ENCODE peak calls at places on chromosomes 3 and 15, in eight cellular contexts. Y is CD4-positive, alpha-beta T cell; V is epithelial cell of proximal tubule; G is thyroid gland; M is GM12878; I is transverse colon; W is cardiac fibroblast; U is HL-60. A is an unnamed sample.

GRCh38 chr3:24686764-24687163 is 192.1 kb upstream of the THRB start:
- DNase-seq in W (peak), Y (no peak), V (no peak), U (no peak), G (no peak), I (no peak), M (no peak), A (no peak)

GRCh38 chr3:173398111-173398479 is 551 bp downstream of the NLGN1 start:
- DNase-seq in M (no peak), I (no peak), W (peak), V (peak), Y (no peak), G (no peak), U (no peak), A (no peak)

GRCh38 chr3:4493931-4494806 is 1.0 kb downstream of the ITPR1 start:
- DNase-seq in M (no peak), G (peak), W (peak), U (no peak), Y (no peak), I (peak), V (no peak), A (no peak)

GRCh38 chr15:96735621-96736020 is 405.1 kb downstream of the NR2F2 start:
- DNase-seq in U (no peak), I (no peak), V (no peak), W (no peak), G (peak), Y (no peak), M (no peak), A (no peak)

GRCh38 chr15:94582368-94582767 is 351.0 kb downstream of the MCTP2 start:
- DNase-seq in U (no peak), M (peak), Y (no peak), G (no peak), V (no peak), W (no peak), I (no peak), A (no peak)

GRCh38 chr15:66078929-66079275 is 174.6 kb downstream of the MEGF11 start:
- DNase-seq in V (no peak), M (no peak), I (no peak), Y (no peak), U (no peak), G (no peak), W (no peak), A (no peak)

GRCh38 chr3:172355836-172356235 is 92.4 kb downstream of the GHSR start:
- DNase-seq in G (peak), V (peak), M (no peak), Y (no peak), W (peak), I (peak), U (no peak), A (no peak)

GRCh38 chr3:66555214-66555844 is 54.5 kb upstream of the LRIG1 start:
- DNase-seq in I (no peak), U (no peak), V (no peak), Y (no peak), M (no peak), G (no peak), W (peak), A (no peak)

GRCh38 chr15:29924750-29925149 is 102.5 kb upstream of the TJP1 start:
- DNase-seq in I (peak), V (peak), Y (no peak), M (no peak), W (peak), G (peak), U (no peak), A (no peak)

GRCh38 chr3:126147932-126148683 is 32.3 kb downstream of the ALDH1L1 start:
- DNase-seq in I (peak), V (no peak), G (no peak), M (no peak), U (no peak), W (no peak), Y (no peak), A (no peak)

GRCh38 chr15:60871152-60871551 is 357.9 kb downstream of the RORA start:
- DNase-seq in U (no peak), Y (no peak), M (no peak), G (no peak), I (no peak), W (no peak), V (no peak), A (no peak)

GRCh38 chr3:100400424-100400781 is 486 bp downstream of the TOMM70 start:
- DNase-seq in G (peak), I (no peak), W (peak), U (no peak), M (no peak), V (no peak), Y (peak), A (no peak)

GRCh38 chr3:46861996-46862688 is 1.1 kb downstream of the MYL3 start:
- DNase-seq in W (no peak), V (no peak), U (no peak), G (no peak), I (no peak), Y (no peak), M (no peak), A (no peak)

GRCh38 chr15:59976480-59976879 is 27.6 kb upstream of the FOXB1 start:
- DNase-seq in V (no peak), U (peak), M (peak), W (no peak), I (no peak), G (no peak), Y (peak), A (no peak)

GRCh38 chr3:109897734-109898133 is 560.4 kb upstream of the DPPA4 start:
- DNase-seq in V (no peak), W (peak), M (no peak), G (no peak), I (no peak), U (no peak), Y (no peak), A (no peak)

GRCh38 chr3:13886593-13887129 is 6.8 kb upstream of the WNT7A start:
- DNase-seq in I (no peak), V (no peak), Y (no peak), U (no peak), G (no peak), W (no peak), M (no peak), A (no peak)

GRCh38 chr3:99637381-99638111 is 848 bp upstream of the COL8A1 start:
- DNase-seq in Y (no peak), W (peak), G (peak), U (no peak), M (no peak), V (no peak), I (no peak), A (no peak)

GRCh38 chr3:186067360-186068242 is 41.3 kb downstream of the ETV5 start:
- DNase-seq in Y (no peak), I (no peak), V (no peak), W (no peak), G (no peak), M (no peak), U (no peak), A (no peak)

GRCh38 chr15:68482246-68482645 is 50.3 kb upstream of the ITGA11 start:
- DNase-seq in I (no peak), V (no peak), G (no peak), M (no peak), U (no peak), Y (no peak), W (no peak), A (no peak)

GRCh38 chr15:22989576-22990477 is 9.7 kb upstream of the CYFIP1 start:
- DNase-seq in G (no peak), M (no peak), Y (no peak), U (no peak), I (no peak), W (no peak), V (no peak), A (no peak)

GRCh38 chr3:137582484-137582883 is 181.6 kb upstream of the SOX14 start:
- DNase-seq in W (no peak), Y (no peak), I (no peak), V (no peak), G (no peak), U (no peak), M (no peak), A (no peak)

GRCh38 chr3:88369767-88370166 is 220.0 kb downstream of the C3orf38 start:
- DNase-seq in I (no peak), U (no peak), Y (no peak), V (no peak), G (no peak), W (no peak), M (no peak), A (no peak)

GRCh38 chr3:44529927-44530326 is 25.1 kb upstream of the ZKSCAN7 start:
- DNase-seq in Y (no peak), G (no peak), U (no peak), M (no peak), W (peak), V (no peak), I (no peak), A (no peak)

GRCh38 chr3:46659285-46659684 is 34.2 kb downstream of the ALS2CL start:
- DNase-seq in U (no peak), W (no peak), I (no peak), Y (no peak), G (no peak), V (no peak), M (no peak), A (no peak)

GRCh38 chr3:159987291-159987711 is 1.3 kb upstream of the IL12A start:
- DNase-seq in G (no peak), M (no peak), V (peak), Y (no peak), U (no peak), W (peak), I (no peak), A (no peak)

GRCh38 chr15:48645558-48646330 is at the start of gene FBN1:
- DNase-seq in G (peak), M (peak), I (peak), Y (no peak), W (peak), U (no peak), V (peak), A (no peak)

GRCh38 chr3:139718415-139718814 is 40.6 kb upstream of the NMNAT3 start:
- DNase-seq in G (peak), M (no peak), U (no peak), V (no peak), W (peak), Y (no peak), I (peak), A (no peak)

GRCh38 chr15:57751177-57751800 is 44.8 kb downstream of the POLR2M start:
- DNase-seq in G (no peak), M (no peak), W (peak), I (no peak), U (no peak), V (no peak), Y (no peak), A (no peak)

GRCh38 chr3:159881208-159881607 is 107.4 kb upstream of the IL12A start:
- DNase-seq in W (no peak), I (no peak), Y (no peak), U (no peak), M (no peak), V (no peak), G (no peak), A (no peak)

GRCh38 chr3:171916888-171917287 is 73.7 kb downstream of the TMEM212 start:
- DNase-seq in I (no peak), U (no peak), Y (no peak), M (no peak), V (no peak), G (no peak), W (no peak), A (no peak)

GRCh38 chr3:190370369-190370768 is 17.6 kb upstream of the CLDN16 start:
- DNase-seq in U (no peak), I (no peak), M (no peak), Y (no peak), V (no peak), W (no peak), G (no peak), A (no peak)

GRCh38 chr3:183576487-183577107 is 21.1 kb upstream of the KLHL6 start:
- DNase-seq in I (no peak), G (no peak), M (no peak), Y (no peak), V (no peak), W (peak), U (no peak), A (no peak)

GRCh38 chr3:188720636-188721035 is 451.1 kb upstream of the TPRG1 start:
- DNase-seq in M (no peak), G (no peak), I (no peak), V (peak), U (no peak), W (peak), Y (no peak), A (no peak)

GRCh38 chr3:5011555-5012256 is 32.5 kb downstream of the BHLHE40 start:
- DNase-seq in Y (no peak), U (no peak), I (no peak), V (no peak), G (no peak), M (peak), W (no peak), A (peak)

GRCh38 chr15:90336705-90337141 is 15.4 kb upstream of the ZNF774 start:
- DNase-seq in G (no peak), Y (no peak), U (peak), M (no peak), V (no peak), I (no peak), W (peak), A (no peak)

GRCh38 chr15:68252925-68253534 is 23.5 kb upstream of the CLN6 start:
- DNase-seq in Y (no peak), U (peak), G (peak), W (peak), M (peak), I (peak), V (no peak), A (no peak)

GRCh38 chr3:52593103-52593502 is 56.7 kb downstream of the UQCC5 start:
- DNase-seq in I (no peak), Y (no peak), V (no peak), M (no peak), G (peak), W (no peak), U (no peak), A (no peak)

DNA sequence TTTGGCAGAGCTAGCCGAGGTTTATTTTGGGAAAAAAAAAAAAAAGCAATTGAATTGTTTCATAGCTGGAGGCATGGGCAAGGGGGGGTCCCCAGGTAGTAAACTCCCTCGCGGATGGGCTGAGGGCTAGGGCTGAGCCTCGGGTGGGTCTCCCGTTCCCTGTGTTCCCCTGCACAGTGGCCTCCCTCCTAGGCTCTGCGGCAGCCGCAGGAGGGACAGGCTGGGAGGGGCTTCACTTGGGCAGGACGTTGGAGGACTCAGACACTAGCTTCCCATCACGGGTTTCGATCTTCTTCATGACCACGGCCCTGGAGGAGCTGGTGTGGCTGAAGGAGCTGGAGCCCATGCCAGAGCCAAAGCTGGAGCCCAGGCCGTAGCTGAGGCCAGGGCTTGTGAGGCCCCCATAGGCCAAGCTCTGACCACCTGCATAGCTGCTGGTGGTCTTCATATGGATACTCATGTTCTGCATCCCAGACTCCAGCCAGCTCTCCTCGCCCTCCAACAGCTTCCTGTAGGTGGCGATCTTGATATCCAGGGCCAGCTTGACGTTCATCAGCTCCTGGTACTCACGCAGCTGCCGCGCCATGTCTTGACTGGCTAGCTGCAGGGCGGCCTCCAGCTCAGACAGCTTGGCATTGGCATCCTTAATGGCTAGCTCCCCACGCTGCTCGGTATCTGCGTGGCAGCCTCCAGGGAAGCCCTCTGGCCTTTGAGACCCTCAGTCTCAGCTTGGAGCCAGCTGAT is 64.0 kb upstream of the CDAN1 start:
- DNase-seq in M (no peak), W (no peak), G (no peak), U (no peak), Y (no peak), I (no peak), V (no peak), A (no peak)
- TF ChIP-seq CTCF in M (peak), W (no peak), G (no peak), U (no peak), Y (no peak), I (no peak), V (peak), A (no peak)

GRCh38 chr15:64333516-64333915 is 22.5 kb downstream of the CSNK1G1 start:
- DNase-seq in W (no peak), U (no peak), I (no peak), V (no peak), M (no peak), G (no peak), Y (no peak), A (no peak)
- TF ChIP-seq CTCF in W (no peak), U (no peak), I (no peak), V (no peak), M (no peak), G (no peak), Y (no peak), A (no peak)

GRCh38 chr3:9852528-9852927 is 8.7 kb upstream of the RPUSD3 start:
- DNase-seq in U (no peak), W (no peak), M (no peak), Y (no peak), I (no peak), V (no peak), G (no peak), A (no peak)
- TF ChIP-seq CTCF in U (no peak), W (no peak), M (no peak), Y (no peak), I (no peak), V (no peak), G (no peak), A (no peak)

GRCh38 chr3:112117826-112118571 is 15.0 kb downstream of the GCSAM start:
- DNase-seq in Y (no peak), G (no peak), U (no peak), I (peak), M (no peak), W (no peak), V (no peak), A (no peak)
- TF ChIP-seq CTCF in Y (no peak), G (no peak), U (no peak), I (no peak), M (peak), W (peak), V (no peak), A (no peak)

DNA sequence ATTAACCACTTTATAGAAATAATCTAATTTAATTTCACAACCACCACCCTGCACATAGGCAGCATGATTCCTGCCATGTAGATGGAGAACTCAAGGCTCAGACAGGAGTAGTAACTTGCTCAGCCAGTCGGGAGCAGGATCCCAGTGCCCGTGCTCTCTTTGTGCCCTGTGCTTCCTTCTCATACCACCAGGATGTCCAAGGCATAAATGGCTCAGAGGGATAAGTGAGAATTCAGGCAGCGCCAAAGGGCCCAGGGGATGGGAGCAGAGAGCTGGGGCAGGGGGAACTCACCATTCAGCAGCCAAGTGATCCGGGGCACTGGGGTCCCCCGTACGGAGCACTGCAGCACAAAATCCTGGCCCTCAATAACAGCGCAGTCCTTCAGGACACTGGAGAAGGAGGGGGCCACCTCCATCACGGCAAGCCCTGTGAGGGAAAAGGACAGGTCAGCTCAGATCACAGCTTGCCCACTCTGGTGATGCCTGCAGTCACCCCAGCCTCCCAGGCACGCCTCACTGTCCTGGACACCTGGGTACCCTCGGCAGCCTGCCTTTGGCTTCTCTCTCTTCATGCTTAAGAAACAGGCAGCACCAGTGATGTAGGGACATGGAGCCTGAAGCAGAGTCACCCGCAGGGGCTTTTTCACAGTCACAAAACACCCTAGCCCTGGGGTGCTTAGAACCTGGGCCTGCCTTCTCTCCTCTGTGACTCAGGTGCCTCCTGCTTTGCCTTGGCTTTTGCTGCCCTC is 141.0 kb upstream of the HACD2 start:
- DNase-seq in V (no peak), Y (no peak), W (no peak), G (no peak), U (no peak), I (no peak), M (no peak), A (no peak)
- TF ChIP-seq CTCF in V (peak), Y (no peak), W (peak), G (no peak), U (no peak), I (no peak), M (no peak), A (no peak)

DNA sequence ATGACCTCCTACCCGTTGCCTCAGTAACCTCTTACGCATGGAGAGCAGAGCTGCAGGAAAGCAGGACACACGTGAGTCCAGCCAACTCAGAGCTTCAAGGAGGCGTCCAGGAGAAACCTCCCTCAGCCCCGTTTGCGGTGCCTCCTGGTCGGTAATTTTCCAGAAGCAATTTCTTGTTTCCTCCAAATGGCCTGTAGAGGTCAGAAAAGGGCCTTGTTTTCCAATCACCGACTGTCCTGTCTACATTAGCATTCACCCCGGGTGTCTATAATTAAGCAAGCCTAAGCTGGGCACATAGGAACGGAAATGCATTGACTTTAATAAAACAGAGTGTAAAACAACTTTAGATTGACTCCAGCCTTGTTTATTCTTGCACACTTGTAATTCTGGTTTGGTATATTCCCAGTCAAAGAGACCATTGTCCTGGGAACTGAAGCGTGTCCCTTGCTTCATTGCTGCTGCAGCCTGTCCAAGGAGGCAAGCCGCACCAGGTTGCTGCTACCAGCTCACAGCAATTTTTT is 836.2 kb downstream of the AGBL1 start:
- DNase-seq in Y (no peak), V (peak), G (peak), I (no peak), U (no peak), M (no peak), W (peak), A (no peak)
- TF ChIP-seq CTCF in Y (no peak), V (peak), G (peak), I (peak), U (peak), M (peak), W (peak), A (no peak)

DNA sequence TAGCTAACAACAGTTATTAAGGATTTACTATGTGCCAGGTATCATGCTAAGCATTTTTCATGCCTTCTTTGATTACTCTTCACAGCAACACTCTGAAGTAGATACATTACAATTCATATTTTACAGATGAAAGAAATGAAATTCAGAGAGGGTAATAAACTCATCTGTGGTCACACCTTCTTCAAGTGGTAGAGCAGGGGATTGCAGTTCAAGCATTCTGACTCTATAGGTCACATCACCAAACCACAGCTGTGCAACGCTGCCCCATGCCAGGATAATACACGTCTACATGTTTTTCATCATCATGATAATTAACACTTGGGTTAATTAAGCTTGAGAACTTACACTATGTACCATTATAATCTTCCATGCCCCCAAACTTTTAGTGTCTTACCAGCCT is 98.5 kb downstream of the LRRC3B start:
- DNase-seq in G (no peak), V (no peak), U (no peak), Y (no peak), I (no peak), W (no peak), M (no peak), A (no peak)
- TF ChIP-seq CTCF in G (no peak), V (no peak), U (no peak), Y (no peak), I (no peak), W (no peak), M (no peak), A (no peak)

GRCh38 chr15:63461230-63461629 is 43.2 kb upstream of the USP3 start:
- DNase-seq in Y (no peak), W (no peak), G (no peak), U (no peak), V (no peak), I (no peak), M (no peak), A (no peak)
- TF ChIP-seq CTCF in Y (no peak), W (peak), G (no peak), U (no peak), V (no peak), I (no peak), M (no peak), A (no peak)